ENCODE peak calls at places on chromosome X, in five cellular contexts. G is GM23338, X is T-helper 22 cell, P is fibroblast of lung, A is NCI-H524. N is an unnamed sample.

GRCh38 chrX:5775985-5776384 is 452.7 kb downstream of the NLGN4X start:
- DNase-seq in G (no peak), A (no peak), P (no peak), X (no peak), N (no peak)

GRCh38 chrX:67544281-67544680 is 460 bp downstream of the AR start:
- DNase-seq in P (peak), A (no peak), X (no peak), G (peak), N (no peak)

GRCh38 chrX:31508338-31508737 is 436.5 kb upstream of the FTHL17 start:
- DNase-seq in A (no peak), X (no peak), P (peak), G (peak), N (no peak)

GRCh38 chrX:38150993-38151392 is 69.7 kb downstream of the SRPX start:
- DNase-seq in A (no peak), X (no peak), G (no peak), P (no peak), N (no peak)

GRCh38 chrX:80174925-80175574 is 160.5 kb downstream of the TBX22 start:
- DNase-seq in G (no peak), X (no peak), P (no peak), A (no peak), N (no peak)

GRCh38 chrX:72048515-72049455 is 82.9 kb downstream of the RTL5 start:
- DNase-seq in A (peak), P (no peak), G (peak), X (no peak), N (no peak)

GRCh38 chrX:53606456-53606855 is 80.1 kb downstream of the HUWE1 start:
- DNase-seq in A (no peak), X (no peak), G (no peak), P (no peak), N (no peak)

GRCh38 chrX:1537031-1537715 is at the start of gene P2RY8:
- DNase-seq in A (no peak), P (no peak), X (peak), G (no peak), N (no peak)

GRCh38 chrX:13266641-13267420 is 53.0 kb downstream of the ATXN3L start:
- DNase-seq in G (peak), X (no peak), A (peak), P (no peak), N (no peak)

GRCh38 chrX:85992811-85993229 is 54.5 kb downstream of the CHM start:
- DNase-seq in A (no peak), G (no peak), X (no peak), P (peak), N (no peak)

GRCh38 chrX:13652256-13653021 is 502 bp upstream of the TCEANC start:
- DNase-seq in G (no peak), A (no peak), X (no peak), P (peak), N (no peak)

N was measured in osteocyte.